ENCODE peak calls at places on chromosomes 6 and 20, in ten cellular contexts. H is H1, S is HCT116, R is H9, V is mammary epithelial cell, D is fibroblast of lung, P is astrocyte, F is IMR-90, E is neural progenitor cell, I is endothelial cell of umbilical vein. A is an unnamed sample. For H3K4me1, the result is how much of the 10 kb centered on the place peaks cover.

GRCh38 chr6:134826889-134827737 is 122.8 kb downstream of the ALDH8A1 start:
- DNase-seq in I (no peak), V (peak), D (peak), F (peak), E (no peak), R (no peak), H (no peak), P (peak), S (no peak), A (no peak)

GRCh38 chr6:73712536-73712935 is 16.5 kb downstream of the CD109 start:
- DNase-seq in S (no peak), E (no peak), R (no peak), H (no peak), F (peak), I (peak), V (no peak), P (no peak), D (peak), A (no peak)

GRCh38 chr6:135306740-135307420 is 125.8 kb downstream of the MYB start:
- DNase-seq in V (no peak), I (no peak), D (no peak), S (no peak), F (no peak), E (no peak), R (no peak), P (no peak), H (no peak), A (no peak)

GRCh38 chr6:551405-551804 is 105.5 kb downstream of the HUS1B start:
- DNase-seq in R (peak), S (no peak), P (peak), V (peak), D (peak), F (peak), E (peak), H (peak), I (no peak), A (no peak)

GRCh38 chr20:25741088-25741487 is 44.4 kb upstream of the ZNF337 start:
- DNase-seq in H (no peak), E (no peak), D (no peak), V (no peak), S (no peak), P (no peak), R (no peak), F (no peak), I (no peak), A (no peak)

GRCh38 chr6:5499644-5500306 is 238.5 kb downstream of the FARS2 start:
- DNase-seq in D (peak), I (peak), V (peak), R (no peak), F (peak), E (no peak), H (no peak), S (no peak), P (peak), A (no peak)

GRCh38 chr20:64261138-64261537 is 5.6 kb downstream of the PCMTD2 start:
- DNase-seq in D (peak), F (peak), E (no peak), S (no peak), R (no peak), I (peak), H (peak), P (no peak), V (no peak), A (no peak)

GRCh38 chr6:157385482-157385881 is 4.5 kb downstream of the ZDHHC14 start:
- DNase-seq in I (no peak), D (no peak), R (no peak), F (no peak), P (no peak), S (no peak), V (no peak), E (no peak), H (no peak), A (no peak)

GRCh38 chr6:39203804-39204495 is 25.3 kb downstream of the KCNK5 start:
- DNase-seq in D (no peak), S (peak), I (no peak), F (no peak), P (no peak), R (peak), E (no peak), V (peak), H (no peak), A (no peak)

GRCh38 chr6:85015396-85015990 is 251.1 kb upstream of the TBX18 start:
- DNase-seq in H (peak), I (peak), R (peak), P (peak), F (peak), S (peak), E (peak), V (no peak), D (peak), A (no peak)

GRCh38 chr20:42018979-42019378 is 400.8 kb upstream of the CHD6 start:
- DNase-seq in P (no peak), D (no peak), F (no peak), S (no peak), I (peak), E (peak), R (peak), V (no peak), H (no peak), A (no peak)

GRCh38 chr6:108526739-108527174 is 34.0 kb upstream of the FOXO3 start:
- DNase-seq in F (peak), R (no peak), D (peak), I (peak), P (peak), V (peak), S (no peak), H (no peak), E (peak), A (peak)

GRCh38 chr6:61989616-61990015 is 296.4 kb downstream of the KHDRBS2 start:
- DNase-seq in H (no peak), E (no peak), P (no peak), F (no peak), V (no peak), D (no peak), I (no peak), R (no peak), S (no peak), A (no peak)

GRCh38 chr6:138692058-138692977 is 81.3 kb upstream of the CCDC28A start:
- DNase-seq in D (peak), R (peak), F (peak), I (peak), H (peak), V (peak), S (no peak), P (peak), E (peak), A (peak)

GRCh38 chr20:61045876-61046585 is 206.0 kb upstream of the CDH4 start:
- DNase-seq in F (no peak), S (no peak), V (no peak), H (no peak), R (peak), D (no peak), E (peak), P (no peak), I (no peak), A (no peak)

GRCh38 chr6:45388328-45388727 is 10.6 kb upstream of the SUPT3H start:
- DNase-seq in S (no peak), D (peak), H (no peak), P (peak), R (no peak), E (no peak), V (no peak), I (no peak), F (peak), A (no peak)

GRCh38 chr20:56273491-56273890 is 25.0 kb downstream of the MC3R start:
- DNase-seq in D (no peak), E (no peak), V (no peak), H (no peak), P (no peak), F (no peak), R (no peak), S (no peak), I (no peak), A (no peak)

GRCh38 chr20:57622579-57623381 is 2.6 kb upstream of the ZBP1 start:
- DNase-seq in D (peak), S (peak), I (peak), E (peak), P (peak), V (peak), H (peak), F (peak), R (peak), A (peak)

GRCh38 chr6:43579171-43579570 is 3.2 kb downstream of the POLH start:
- DNase-seq in R (no peak), I (peak), F (peak), V (peak), S (no peak), E (no peak), H (no peak), D (no peak), P (peak), A (no peak)

DNA sequence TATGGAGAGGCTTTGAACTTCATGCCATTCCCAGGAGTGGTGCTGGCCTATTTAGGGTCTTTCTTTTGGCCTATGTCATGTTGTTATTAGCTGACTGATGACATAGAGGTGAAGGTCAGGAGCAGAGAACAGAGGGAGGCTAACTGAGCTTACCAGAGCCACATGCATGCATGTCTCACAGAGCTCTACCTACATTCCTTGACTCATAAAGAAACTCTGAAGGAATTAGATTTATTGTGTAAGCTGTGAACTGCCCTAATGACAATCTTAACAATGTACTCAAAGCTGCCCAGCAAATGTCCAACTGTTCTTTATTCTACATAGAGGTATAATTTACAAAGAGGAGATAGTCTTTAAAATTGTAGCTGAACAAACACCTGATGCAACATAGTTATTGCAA is 192.7 kb upstream of the CNR1 start:
- DNase-seq in E (no peak), F (no peak), R (no peak), P (peak), S (no peak), I (no peak), V (peak), D (no peak), H (no peak), A (no peak)
- H2AFZ ChIP-seq in E (no peak), F (no peak), R (no peak), P (no peak), S (no peak), I (no peak), V (no peak), D (no peak), H (no peak), A (no peak)

GRCh38 chr6:111403388-111403787 is 79.6 kb downstream of the REV3L start:
- DNase-seq in I (no peak), V (no peak), D (no peak), F (no peak), S (no peak), E (no peak), R (no peak), P (no peak), H (no peak), A (no peak)

GRCh38 chr6:111410371-111410770 is 72.6 kb downstream of the REV3L start:
- DNase-seq in P (no peak), I (no peak), E (no peak), R (no peak), S (no peak), D (no peak), H (no peak), F (no peak), V (no peak), A (no peak)

GRCh38 chr6:111407686-111408085 is 75.3 kb downstream of the REV3L start:
- DNase-seq in D (no peak), R (no peak), F (no peak), P (no peak), S (no peak), E (no peak), H (no peak), V (no peak), I (no peak), A (no peak)

GRCh38 chr6:111409430-111409829 is 73.6 kb downstream of the REV3L start:
- DNase-seq in P (no peak), S (no peak), I (no peak), E (no peak), D (no peak), R (no peak), H (no peak), F (no peak), V (no peak), A (no peak)

DNA sequence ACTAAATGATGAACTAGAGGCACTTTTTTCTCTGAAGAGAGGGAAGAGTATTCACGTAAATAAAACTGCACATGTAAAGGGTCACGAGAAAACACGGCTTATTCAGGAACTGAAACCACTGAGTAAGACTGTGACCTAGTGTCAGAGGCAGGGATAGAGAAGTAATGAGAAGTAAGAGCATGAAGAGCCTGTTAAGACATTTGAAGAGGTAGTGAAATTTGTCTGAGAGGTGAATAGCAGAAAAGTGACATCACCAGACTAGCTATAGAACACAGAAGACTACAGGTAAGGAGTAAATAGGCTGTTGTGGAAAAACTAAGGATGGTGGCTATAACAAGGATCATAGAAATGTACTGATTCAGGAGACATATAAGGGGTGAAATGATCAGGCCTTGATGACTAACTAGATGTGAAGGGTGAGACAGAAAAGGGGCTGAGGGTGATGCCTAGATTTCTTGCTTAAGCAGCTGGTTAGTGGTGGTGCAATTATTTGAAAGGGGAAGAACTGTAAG is 76.8 kb downstream of the REV3L start:
- DNase-seq in P (no peak), S (no peak), E (no peak), F (no peak), D (no peak), I (no peak), H (no peak), V (no peak), R (no peak), A (peak)
- H3K4me1 ChIP-seq in P (under half), S (under half), E (under half), F (under half), D (under half), I (under half), H (under half), V (under half), R (under half), A (under half)

DNA sequence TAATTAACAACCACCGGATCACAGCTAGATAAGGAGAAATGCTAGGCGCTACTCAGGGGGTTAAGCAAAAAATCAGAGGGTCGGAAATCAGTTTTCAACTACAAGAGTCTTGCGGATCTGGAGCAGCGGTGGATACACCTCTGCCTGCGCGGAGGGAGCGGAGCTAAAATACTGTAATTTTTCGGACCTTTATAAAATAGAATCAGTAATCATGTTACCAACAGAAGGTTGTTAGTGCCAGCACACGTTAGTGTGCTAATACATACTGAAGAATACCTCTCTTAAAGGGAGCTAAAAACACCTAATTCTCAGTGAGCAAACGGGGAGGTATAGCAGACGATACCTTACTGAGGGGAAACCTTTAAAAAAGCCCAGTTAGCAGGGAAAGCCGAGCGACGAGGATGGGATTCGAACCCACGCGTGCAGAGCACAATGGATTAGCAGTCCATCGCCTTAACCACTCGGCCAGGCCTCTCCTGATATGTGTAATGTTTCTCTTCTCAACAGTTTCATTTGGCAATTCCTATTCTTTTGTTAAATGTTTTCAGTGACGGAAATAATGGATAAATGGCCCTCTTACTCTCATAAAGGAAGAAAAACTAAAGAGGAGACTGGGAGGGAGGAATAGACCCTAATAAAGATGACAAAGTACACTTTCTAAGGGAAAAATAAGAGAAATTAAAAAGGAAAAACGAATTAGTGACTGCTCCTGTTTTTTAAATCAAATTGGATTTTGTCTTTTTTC is 59.7 kb upstream of the BTN3A2 start:
- DNase-seq in H (peak), P (peak), D (peak), I (peak), E (peak), S (peak), V (peak), R (peak), F (peak), A (peak)
- H3K9ac ChIP-seq in H (peak), P (peak), D (peak), I (peak), E (peak), S (peak), V (peak), R (peak), F (peak), A (peak)

DNA sequence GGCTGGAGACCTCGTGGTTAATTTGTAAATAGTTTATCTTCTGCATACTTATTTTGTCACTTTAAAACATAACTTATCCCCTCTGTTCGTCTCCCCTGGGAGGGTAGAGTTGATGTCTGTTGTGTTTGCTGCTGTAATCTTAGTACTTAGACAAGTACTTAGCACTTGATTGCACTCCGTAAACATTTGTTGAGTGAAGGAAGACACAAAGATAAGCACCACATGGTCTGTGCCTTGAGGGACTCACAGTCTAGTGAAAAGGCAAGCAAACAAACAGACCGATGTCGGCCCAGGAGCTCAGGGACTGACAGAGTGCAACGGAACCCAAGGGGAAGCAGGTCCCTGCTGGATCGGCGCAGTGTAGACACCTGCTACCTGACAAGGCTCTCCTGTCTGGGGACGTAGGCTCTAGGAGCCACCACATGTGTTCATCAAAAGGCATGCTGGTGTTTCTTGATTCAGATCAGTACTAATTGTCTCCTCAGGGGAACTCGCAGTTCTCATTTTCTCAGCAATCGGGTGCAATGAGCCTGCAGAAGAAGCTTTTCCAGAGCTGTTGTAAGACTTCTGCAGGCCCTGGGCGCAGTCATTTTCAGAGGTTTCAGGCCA is 31.4 kb downstream of the EDN3 start:
- DNase-seq in R (no peak), F (no peak), D (no peak), S (no peak), V (no peak), E (no peak), H (no peak), P (no peak), I (no peak), A (no peak)
- H2AFZ ChIP-seq in R (no peak), F (no peak), D (no peak), S (no peak), V (no peak), E (no peak), H (no peak), P (no peak), I (no peak), A (no peak)